ENCODE peak calls at places on chromosome 2, in five cellular contexts. X is RPMI7951; F is stromal cell of bone marrow; O is activated naive CD8-positive, alpha-beta T cell treated with anti-CD3 and anti-CD28 coated beads, Interleukin-2, amount 10 ng/mL, durations not matched to agents 7 days and 5 days; Y is NCI-H2081. G is an unnamed sample.

GRCh38 chr2:10404324-10405143 is 43.6 kb downstream of the ODC1 start:
- DNase-seq in F (no peak), O (no peak), Y (no peak), X (peak), G (no peak)

GRCh38 chr2:104790100-104790811 is 63.7 kb upstream of the POU3F3 start:
- DNase-seq in Y (no peak), F (no peak), O (no peak), X (no peak), G (peak)

GRCh38 chr2:53437371-53437770 is 330.2 kb upstream of the CHAC2 start:
- DNase-seq in O (no peak), X (peak), F (no peak), Y (no peak), G (no peak)

GRCh38 chr2:78839259-78839658 is 186.2 kb upstream of the REG3G start:
- DNase-seq in Y (no peak), X (no peak), F (no peak), O (no peak), G (no peak)

GRCh38 chr2:52542297-52542696 is 1225.3 kb upstream of the CHAC2 start:
- DNase-seq in X (no peak), O (no peak), F (no peak), Y (no peak), G (no peak)

GRCh38 chr2:149226790-149227189 is 103.6 kb upstream of the LYPD6 start:
- DNase-seq in Y (no peak), O (no peak), X (no peak), F (no peak), G (no peak)

GRCh38 chr2:11753886-11754704 is 7.7 kb downstream of the LPIN1 start:
- DNase-seq in Y (peak), O (peak), F (peak), X (peak), G (no peak)

GRCh38 chr2:217902281-217903141 is 100.3 kb downstream of the TNS1 start:
- DNase-seq in X (peak), Y (no peak), F (no peak), O (peak), G (peak)

GRCh38 chr2:201929627-201930026 is 104.0 kb upstream of the FZD7 start:
- DNase-seq in F (no peak), X (no peak), Y (peak), O (no peak), G (no peak)

GRCh38 chr2:43898134-43898957 is 59.6 kb downstream of the ABCG8 start:
- DNase-seq in Y (peak), O (no peak), X (no peak), F (no peak), G (no peak)

GRCh38 chr2:235765181-235765820 is 271.5 kb downstream of the AGAP1 start:
- DNase-seq in X (peak), O (no peak), F (peak), Y (no peak), G (peak)

GRCh38 chr2:150472122-150472899 is 15.2 kb downstream of the RND3 start:
- DNase-seq in O (no peak), F (no peak), Y (no peak), X (peak), G (no peak)

GRCh38 chr2:113692698-113693428 is 63.6 kb downstream of the SLC35F5 start:
- DNase-seq in O (no peak), X (no peak), F (no peak), Y (no peak), G (no peak)

GRCh38 chr2:99602475-99602874 is 112.7 kb upstream of the REV1 start:
- DNase-seq in F (no peak), X (peak), O (no peak), Y (no peak), G (peak)

GRCh38 chr2:111675419-111676194 is 208.4 kb downstream of the ANAPC1 start:
- DNase-seq in O (no peak), Y (no peak), X (no peak), F (no peak), G (no peak)

GRCh38 chr2:151063271-151063670 is 198.4 kb downstream of the RBM43 start:
- DNase-seq in Y (no peak), F (peak), O (no peak), X (no peak), G (no peak)

GRCh38 chr2:165698621-165698946 is 95.5 kb downstream of the GALNT3 start:
- DNase-seq in F (peak), X (peak), Y (peak), O (no peak), G (no peak)

G was measured in kidney epithelial cell.